ENCODE peak calls at places on chromosomes 6 and 20, in seven cellular contexts. G is NCI-H1930, M is left cardiac atrium, S is islet precursor cell, W is breast epithelium, A is nucleus accumbens, H is esophagus squamous epithelium. E is an unnamed sample.
A peak's percentile ranks its signal among the peaks of the same experiment; 100 is the strongest.

GRCh38 chr6:107493158-107494057 is 3.5 kb downstream of the SOBP start:
- DNase-seq in G (peak; percentile 14), M (no peak), S (peak; percentile 61), W (no peak), A (peak; percentile 25), H (no peak), E (no peak)

GRCh38 chr6:149895702-149896310 is 2.1 kb downstream of the RAET1E start:
- DNase-seq in G (no peak), M (peak; percentile 68), S (no peak), W (no peak), A (no peak), H (no peak), E (no peak)

GRCh38 chr6:134951494-134952263 is 1.8 kb upstream of the ALDH8A1 start:
- DNase-seq in G (no peak), M (no peak), S (no peak), W (no peak), A (no peak), H (no peak), E (no peak)

GRCh38 chr6:43809417-43810305 is 39.6 kb downstream of the VEGFA start:
- DNase-seq in G (no peak), M (no peak), S (peak; percentile 80), W (no peak), A (no peak), H (no peak), E (no peak)

GRCh38 chr6:139757766-139758655 is 383.6 kb upstream of the CITED2 start:
- DNase-seq in G (no peak), M (no peak), S (no peak), W (no peak), A (no peak), H (no peak), E (no peak)

GRCh38 chr6:123997223-123997622 is 193.6 kb downstream of the NKAIN2 start:
- DNase-seq in G (no peak), M (peak; percentile 19), S (no peak), W (no peak), A (no peak), H (no peak), E (no peak)

GRCh38 chr20:49567421-49568256 is at the start of gene PTGIS:
- DNase-seq in G (peak; percentile 17), M (peak; percentile 64), S (peak; percentile 86), W (no peak), A (no peak), H (no peak), E (no peak)

GRCh38 chr6:84455630-84456029 is 228.2 kb upstream of the CEP162 start:
- DNase-seq in G (no peak), M (no peak), S (no peak), W (no peak), A (no peak), H (no peak), E (no peak)

GRCh38 chr6:41280658-41281057 is 5.8 kb downstream of the TREM1 start:
- DNase-seq in G (no peak), M (no peak), S (no peak), W (no peak), A (no peak), H (no peak), E (no peak)

GRCh38 chr6:139152088-139152891 is 17.4 kb downstream of the HECA start:
- DNase-seq in G (no peak), M (no peak), S (no peak), W (no peak), A (no peak), H (no peak), E (no peak)

GRCh38 chr20:32474967-32475819 is 109.9 kb downstream of the NOL4L start:
- DNase-seq in G (no peak), M (peak; percentile 95), S (peak; percentile 90), W (peak; percentile 69), A (peak; percentile 50), H (no peak), E (peak; percentile 40)

GRCh38 chr6:111985202-111985731 is 68.6 kb upstream of the CCN6 start:
- DNase-seq in G (no peak), M (no peak), S (peak; percentile 96), W (no peak), A (no peak), H (no peak), E (no peak)

E was measured in cortex of kidney.